ENCODE peak calls at places on chromosomes 3 and 15, in eight cellular contexts. One of them, this sample, is unnamed.

GRCh38 chr3:79521221-79521848 is 246.5 kb downstream of the ROBO1 start:
- DNase-seq in suprapubic skin: no peak
- DNase-seq in coronary artery: no peak
- DNase-seq in body of pancreas: peak; percentile 5
- DNase-seq in testis: no peak
- DNase-seq in SK-N-SH: peak; percentile 21
- DNase-seq in CD8-positive, alpha-beta T cell: no peak
- DNase-seq in GM20000: no peak
- DNase-seq in this sample: no peak

GRCh38 chr3:12400795-12401194 is 83.5 kb upstream of the TSEN2 start:
- DNase-seq in suprapubic skin: no peak
- DNase-seq in CD8-positive, alpha-beta T cell: no peak
- DNase-seq in body of pancreas: no peak
- DNase-seq in coronary artery: no peak
- DNase-seq in testis: no peak
- DNase-seq in GM20000: no peak
- DNase-seq in SK-N-SH: no peak
- DNase-seq in this sample: no peak

GRCh38 chr3:193863657-193864323 is 270.8 kb downstream of the OPA1 start:
- DNase-seq in SK-N-SH: no peak
- DNase-seq in testis: peak; percentile 78
- DNase-seq in GM20000: no peak
- DNase-seq in coronary artery: no peak
- DNase-seq in body of pancreas: no peak
- DNase-seq in suprapubic skin: no peak
- DNase-seq in CD8-positive, alpha-beta T cell: no peak
- DNase-seq in this sample: no peak

GRCh38 chr3:45224824-45225464 is 1.1 kb downstream of the TMEM158 start:
- DNase-seq in CD8-positive, alpha-beta T cell: no peak
- DNase-seq in body of pancreas: peak; percentile 73
- DNase-seq in testis: peak; percentile 89
- DNase-seq in SK-N-SH: peak; percentile 95
- DNase-seq in GM20000: peak; percentile 84
- DNase-seq in coronary artery: no peak
- DNase-seq in suprapubic skin: peak; percentile 65
- DNase-seq in this sample: peak; percentile 91

GRCh38 chr3:12286927-12287726 is 1.7 kb upstream of the PPARG start:
- DNase-seq in CD8-positive, alpha-beta T cell: no peak
- DNase-seq in GM20000: peak; percentile 50
- DNase-seq in testis: no peak
- DNase-seq in suprapubic skin: peak; percentile 65
- DNase-seq in SK-N-SH: peak; percentile 54
- DNase-seq in body of pancreas: no peak
- DNase-seq in coronary artery: no peak
- DNase-seq in this sample: no peak

GRCh38 chr3:39808467-39809180 is 785 bp upstream of the MYRIP start:
- DNase-seq in testis: peak; percentile 49
- DNase-seq in SK-N-SH: peak; percentile 40
- DNase-seq in body of pancreas: peak; percentile 28
- DNase-seq in suprapubic skin: no peak
- DNase-seq in CD8-positive, alpha-beta T cell: no peak
- DNase-seq in GM20000: no peak
- DNase-seq in coronary artery: no peak
- DNase-seq in this sample: no peak

GRCh38 chr15:65096481-65097385 is 18.3 kb downstream of the UBAP1L start:
- DNase-seq in SK-N-SH: no peak
- DNase-seq in suprapubic skin: peak; percentile 30
- DNase-seq in testis: peak; percentile 25
- DNase-seq in GM20000: no peak
- DNase-seq in CD8-positive, alpha-beta T cell: no peak
- DNase-seq in body of pancreas: no peak
- DNase-seq in coronary artery: no peak
- DNase-seq in this sample: no peak

GRCh38 chr3:70658779-70659310 is 346.4 kb upstream of the MDFIC2 start:
- DNase-seq in testis: no peak
- DNase-seq in coronary artery: no peak
- DNase-seq in GM20000: no peak
- DNase-seq in suprapubic skin: no peak
- DNase-seq in SK-N-SH: no peak
- DNase-seq in body of pancreas: no peak
- DNase-seq in CD8-positive, alpha-beta T cell: no peak
- DNase-seq in this sample: no peak

GRCh38 chr3:8768364-8769087 is 887 bp downstream of the OXTR start:
- DNase-seq in GM20000: peak; percentile 81
- DNase-seq in testis: no peak
- DNase-seq in coronary artery: no peak
- DNase-seq in body of pancreas: no peak
- DNase-seq in suprapubic skin: no peak
- DNase-seq in CD8-positive, alpha-beta T cell: no peak
- DNase-seq in SK-N-SH: peak; percentile 30
- DNase-seq in this sample: peak; percentile 72

GRCh38 chr15:43414196-43414595 is 43.3 kb downstream of the TUBGCP4 start:
- DNase-seq in body of pancreas: no peak
- DNase-seq in suprapubic skin: no peak
- DNase-seq in CD8-positive, alpha-beta T cell: no peak
- DNase-seq in coronary artery: no peak
- DNase-seq in testis: no peak
- DNase-seq in GM20000: no peak
- DNase-seq in SK-N-SH: no peak
- DNase-seq in this sample: no peak

GRCh38 chr3:170641510-170642236 is 55.8 kb upstream of the SLC7A14 start:
- DNase-seq in SK-N-SH: no peak
- DNase-seq in GM20000: no peak
- DNase-seq in suprapubic skin: no peak
- DNase-seq in CD8-positive, alpha-beta T cell: no peak
- DNase-seq in testis: no peak
- DNase-seq in body of pancreas: no peak
- DNase-seq in coronary artery: no peak
- DNase-seq in this sample: no peak

GRCh38 chr3:32501785-32502088 is 915 bp downstream of the CMTM6 start:
- DNase-seq in body of pancreas: no peak
- DNase-seq in suprapubic skin: no peak
- DNase-seq in SK-N-SH: no peak
- DNase-seq in testis: no peak
- DNase-seq in coronary artery: no peak
- DNase-seq in CD8-positive, alpha-beta T cell: no peak
- DNase-seq in GM20000: no peak
- DNase-seq in this sample: no peak

GRCh38 chr3:129315386-129315991 is 36.8 kb downstream of the HMCES start:
- DNase-seq in SK-N-SH: peak; percentile 53
- DNase-seq in suprapubic skin: peak; percentile 82
- DNase-seq in coronary artery: no peak
- DNase-seq in GM20000: peak; percentile 69
- DNase-seq in CD8-positive, alpha-beta T cell: no peak
- DNase-seq in testis: peak; percentile 38
- DNase-seq in body of pancreas: peak; percentile 46
- DNase-seq in this sample: no peak

DNA sequence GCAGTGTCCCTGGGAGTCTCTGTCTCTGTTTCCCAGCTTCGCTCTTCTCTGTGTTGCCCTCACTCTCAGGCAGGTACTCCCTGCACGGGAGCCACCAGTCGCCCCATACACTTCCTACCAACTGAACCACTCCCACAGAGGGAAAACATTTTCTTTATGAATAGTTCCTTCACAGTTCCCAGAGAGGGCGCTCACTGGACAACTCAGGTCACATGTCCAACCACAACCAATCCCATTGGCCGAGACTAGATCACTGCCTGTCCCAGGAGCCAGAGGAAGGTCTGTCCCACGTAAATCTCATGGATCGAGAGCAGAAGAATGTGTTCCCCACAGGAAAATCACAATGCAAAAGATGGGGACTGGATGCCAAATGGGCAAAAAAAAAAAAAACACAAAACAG is 26.1 kb downstream of the GRK7 start:
- DNase-seq in suprapubic skin: no peak
- DNase-seq in body of pancreas: no peak
- DNase-seq in GM20000: no peak
- DNase-seq in coronary artery: no peak
- DNase-seq in SK-N-SH: no peak
- DNase-seq in testis: peak; percentile 66
- DNase-seq in CD8-positive, alpha-beta T cell: no peak
- DNase-seq in this sample: no peak
- TF ChIP-seq CTCF in suprapubic skin: no peak
- TF ChIP-seq CTCF in body of pancreas: no peak
- TF ChIP-seq CTCF in GM20000: no peak
- TF ChIP-seq CTCF in coronary artery: no peak
- TF ChIP-seq CTCF in SK-N-SH: no peak
- TF ChIP-seq CTCF in testis: no peak
- TF ChIP-seq CTCF in CD8-positive, alpha-beta T cell: no peak
- TF ChIP-seq CTCF in this sample: no peak

GRCh38 chr15:31571676-31572075 is 245.0 kb downstream of the KLF13 start:
- DNase-seq in suprapubic skin: no peak
- DNase-seq in body of pancreas: no peak
- DNase-seq in CD8-positive, alpha-beta T cell: no peak
- DNase-seq in coronary artery: no peak
- DNase-seq in testis: no peak
- DNase-seq in SK-N-SH: no peak
- DNase-seq in GM20000: no peak
- DNase-seq in this sample: no peak
- TF ChIP-seq CTCF in suprapubic skin: no peak
- TF ChIP-seq CTCF in body of pancreas: no peak
- TF ChIP-seq CTCF in CD8-positive, alpha-beta T cell: no peak
- TF ChIP-seq CTCF in coronary artery: no peak
- TF ChIP-seq CTCF in testis: no peak
- TF ChIP-seq CTCF in SK-N-SH: no peak
- TF ChIP-seq CTCF in GM20000: no peak
- TF ChIP-seq CTCF in this sample: no peak

GRCh38 chr3:6994081-6994668 is 133.3 kb downstream of the GRM7 start:
- DNase-seq in CD8-positive, alpha-beta T cell: no peak
- DNase-seq in body of pancreas: no peak
- DNase-seq in testis: no peak
- DNase-seq in suprapubic skin: no peak
- DNase-seq in SK-N-SH: peak; percentile 17
- DNase-seq in coronary artery: no peak
- DNase-seq in GM20000: no peak
- DNase-seq in this sample: no peak
- TF ChIP-seq CTCF in CD8-positive, alpha-beta T cell: no peak
- TF ChIP-seq CTCF in body of pancreas: peak; percentile 32
- TF ChIP-seq CTCF in testis: peak; percentile 16
- TF ChIP-seq CTCF in suprapubic skin: no peak
- TF ChIP-seq CTCF in SK-N-SH: no peak
- TF ChIP-seq CTCF in coronary artery: no peak
- TF ChIP-seq CTCF in GM20000: no peak
- TF ChIP-seq CTCF in this sample: no peak

GRCh38 chr15:38564557-38565286 is at the start of gene RASGRP1:
- DNase-seq in body of pancreas: peak; percentile 77
- DNase-seq in suprapubic skin: no peak
- DNase-seq in CD8-positive, alpha-beta T cell: peak; percentile 84
- DNase-seq in GM20000: peak; percentile 87
- DNase-seq in SK-N-SH: peak; percentile 86
- DNase-seq in coronary artery: no peak
- DNase-seq in testis: peak; percentile 76
- DNase-seq in this sample: peak; percentile 87
- TF ChIP-seq CTCF in body of pancreas: peak; percentile 53
- TF ChIP-seq CTCF in suprapubic skin: no peak
- TF ChIP-seq CTCF in CD8-positive, alpha-beta T cell: no peak
- TF ChIP-seq CTCF in GM20000: peak; percentile 60
- TF ChIP-seq CTCF in SK-N-SH: no peak
- TF ChIP-seq CTCF in coronary artery: no peak
- TF ChIP-seq CTCF in testis: no peak
- TF ChIP-seq CTCF in this sample: no peak

GRCh38 chr15:31461911-31462480 is 135.4 kb downstream of the KLF13 start:
- DNase-seq in coronary artery: peak; percentile 53
- DNase-seq in GM20000: no peak
- DNase-seq in suprapubic skin: peak; percentile 39
- DNase-seq in body of pancreas: no peak
- DNase-seq in CD8-positive, alpha-beta T cell: no peak
- DNase-seq in SK-N-SH: no peak
- DNase-seq in testis: peak; percentile 4
- DNase-seq in this sample: peak; percentile 60
- TF ChIP-seq CTCF in coronary artery: no peak
- TF ChIP-seq CTCF in GM20000: no peak
- TF ChIP-seq CTCF in suprapubic skin: no peak
- TF ChIP-seq CTCF in body of pancreas: no peak
- TF ChIP-seq CTCF in CD8-positive, alpha-beta T cell: no peak
- TF ChIP-seq CTCF in SK-N-SH: no peak
- TF ChIP-seq CTCF in testis: no peak
- TF ChIP-seq CTCF in this sample: peak; percentile 30

GRCh38 chr3:198071602-198072285 is 111.7 kb downstream of the LMLN start:
- DNase-seq in body of pancreas: no peak
- DNase-seq in CD8-positive, alpha-beta T cell: peak; percentile 17
- DNase-seq in SK-N-SH: no peak
- DNase-seq in suprapubic skin: no peak
- DNase-seq in GM20000: peak; percentile 18
- DNase-seq in coronary artery: no peak
- DNase-seq in testis: no peak
- DNase-seq in this sample: no peak
- TF ChIP-seq CTCF in body of pancreas: no peak
- TF ChIP-seq CTCF in CD8-positive, alpha-beta T cell: no peak
- TF ChIP-seq CTCF in SK-N-SH: peak; percentile 41
- TF ChIP-seq CTCF in suprapubic skin: no peak
- TF ChIP-seq CTCF in GM20000: no peak
- TF ChIP-seq CTCF in coronary artery: no peak
- TF ChIP-seq CTCF in testis: no peak
- TF ChIP-seq CTCF in this sample: peak; percentile 21